ENCODE peak calls at places on chromosomes 2 and 18, in four cellular contexts. One of them, this sample, is unnamed.
A peak's percentile ranks its signal among the peaks of the same experiment; 100 is the strongest.

GRCh38 chr2:118530976-118531375 is 316.5 kb downstream of the EN1 start:
- DNase-seq in stomach: no peak
- DNase-seq in HepG2: no peak
- DNase-seq in sigmoid colon: no peak
- DNase-seq in this sample: no peak

GRCh38 chr2:118847447-118848172 is at the start of gene EN1:
- DNase-seq in stomach: no peak
- DNase-seq in HepG2: no peak
- DNase-seq in sigmoid colon: no peak
- DNase-seq in this sample: no peak

GRCh38 chr18:37534627-37535026 is 31.0 kb downstream of the CELF4 start:
- DNase-seq in stomach: no peak
- DNase-seq in HepG2: no peak
- DNase-seq in sigmoid colon: no peak
- DNase-seq in this sample: no peak

GRCh38 chr2:34627003-34627402 is 1027.9 kb upstream of the FAM98A start:
- DNase-seq in stomach: no peak
- DNase-seq in HepG2: no peak
- DNase-seq in sigmoid colon: no peak
- DNase-seq in this sample: no peak

GRCh38 chr2:69689969-69690368 is 46.4 kb upstream of the AAK1 start:
- DNase-seq in stomach: no peak
- DNase-seq in HepG2: no peak
- DNase-seq in sigmoid colon: no peak
- DNase-seq in this sample: no peak

GRCh38 chr2:12734914-12735654 is 18.3 kb downstream of the TRIB2 start:
- DNase-seq in stomach: no peak
- DNase-seq in HepG2: no peak
- DNase-seq in sigmoid colon: no peak
- DNase-seq in this sample: no peak

GRCh38 chr2:32864337-32864736 is 82.4 kb upstream of the LTBP1 start:
- DNase-seq in stomach: no peak
- DNase-seq in HepG2: no peak
- DNase-seq in sigmoid colon: no peak
- DNase-seq in this sample: no peak

GRCh38 chr18:65592419-65592818 is 158.4 kb upstream of the CDH7 start:
- DNase-seq in stomach: no peak
- DNase-seq in HepG2: no peak
- DNase-seq in sigmoid colon: no peak
- DNase-seq in this sample: no peak

GRCh38 chr18:24860978-24861680 is 400.7 kb downstream of the HRH4 start:
- DNase-seq in stomach: no peak
- DNase-seq in HepG2: no peak
- DNase-seq in sigmoid colon: no peak
- DNase-seq in this sample: no peak

GRCh38 chr2:224574423-224575084 is 10.6 kb downstream of the CUL3 start:
- DNase-seq in stomach: no peak
- DNase-seq in HepG2: no peak
- DNase-seq in sigmoid colon: no peak
- DNase-seq in this sample: no peak
- H3K4me1 ChIP-seq in stomach: peaks cover 99% of the 10 kb centered on the region
- H3K4me1 ChIP-seq in HepG2: peaks cover 51% of the 10 kb centered on the region
- H3K4me1 ChIP-seq in sigmoid colon: peaks cover 100% of the 10 kb centered on the region
- H3K4me1 ChIP-seq in this sample: no peaks in the 10 kb centered on the region

DNA sequence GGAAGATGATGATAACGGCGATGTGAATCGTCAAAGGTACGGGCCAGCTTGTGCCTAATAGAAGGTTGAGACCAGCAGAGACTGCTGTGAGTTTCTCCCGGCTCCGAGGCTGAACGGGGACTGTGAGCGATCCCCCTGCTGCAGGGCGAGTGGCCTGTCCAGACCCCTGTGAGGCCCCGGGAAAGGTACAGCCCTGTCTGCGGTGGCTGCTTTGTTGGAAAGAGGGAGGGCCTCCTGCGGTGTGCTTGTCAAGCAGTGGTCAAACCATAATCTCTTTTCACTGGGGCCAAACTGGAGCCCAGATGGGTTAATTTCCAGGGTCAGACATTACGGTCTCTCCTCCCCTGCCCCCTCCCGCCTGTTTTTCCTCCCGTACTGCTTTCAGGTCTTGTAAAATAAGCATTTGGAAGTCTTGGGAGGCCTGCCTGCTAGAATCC is 3.0 kb downstream of the FZD7 start:
- DNase-seq in stomach: no peak
- DNase-seq in HepG2: no peak
- DNase-seq in sigmoid colon: peak; percentile 75
- DNase-seq in this sample: no peak
- TF ChIP-seq POLR2A in stomach: no peak
- TF ChIP-seq POLR2A in HepG2: no peak
- TF ChIP-seq POLR2A in sigmoid colon: no peak
- TF ChIP-seq POLR2A in this sample: no peak

GRCh38 chr18:35637226-35637625 is 55.7 kb downstream of the GALNT1 start:
- DNase-seq in stomach: no peak
- DNase-seq in HepG2: no peak
- DNase-seq in sigmoid colon: no peak
- DNase-seq in this sample: no peak

GRCh38 chr18:35639296-35639695 is 57.8 kb downstream of the GALNT1 start:
- DNase-seq in stomach: no peak
- DNase-seq in HepG2: no peak
- DNase-seq in sigmoid colon: no peak
- DNase-seq in this sample: no peak

GRCh38 chr18:35634376-35634775 is 52.8 kb downstream of the GALNT1 start:
- DNase-seq in stomach: no peak
- DNase-seq in HepG2: no peak
- DNase-seq in sigmoid colon: no peak
- DNase-seq in this sample: no peak

DNA sequence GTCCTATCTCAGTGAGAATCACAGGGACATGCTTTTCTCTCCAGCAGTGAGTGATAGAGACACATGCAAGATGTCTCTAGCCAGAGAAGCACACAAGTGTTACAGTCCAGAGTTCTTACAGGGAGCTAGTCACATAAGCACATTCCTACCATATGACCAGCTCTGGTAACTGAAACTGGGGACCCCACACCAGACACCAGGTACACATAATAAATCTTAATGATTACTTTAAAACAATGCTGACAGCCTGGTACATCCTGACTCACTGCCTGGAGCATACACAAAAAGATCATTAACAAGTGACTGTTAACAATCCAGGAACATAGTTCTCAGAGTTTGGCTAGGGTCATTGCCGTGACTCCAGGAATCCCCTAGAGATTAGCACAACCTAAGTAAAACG is 53.6 kb downstream of the GALNT1 start:
- DNase-seq in stomach: no peak
- DNase-seq in HepG2: peak; percentile 4
- DNase-seq in sigmoid colon: no peak
- DNase-seq in this sample: no peak
- TF ChIP-seq POLR2AphosphoS5 in stomach: no peak
- TF ChIP-seq POLR2AphosphoS5 in HepG2: no peak
- TF ChIP-seq POLR2AphosphoS5 in sigmoid colon: no peak
- TF ChIP-seq POLR2AphosphoS5 in this sample: no peak

GRCh38 chr2:228774548-228774947 is 496.5 kb downstream of the PID1 start:
- DNase-seq in stomach: no peak
- DNase-seq in HepG2: no peak
- DNase-seq in sigmoid colon: no peak
- DNase-seq in this sample: no peak

GRCh38 chr2:228768818-228769217 is 502.3 kb downstream of the PID1 start:
- DNase-seq in stomach: no peak
- DNase-seq in HepG2: no peak
- DNase-seq in sigmoid colon: no peak
- DNase-seq in this sample: no peak

GRCh38 chr2:228767196-228767595 is 503.9 kb downstream of the PID1 start:
- DNase-seq in stomach: no peak
- DNase-seq in HepG2: no peak
- DNase-seq in sigmoid colon: no peak
- DNase-seq in this sample: no peak

GRCh38 chr2:228771719-228772254 is 499.3 kb downstream of the PID1 start:
- DNase-seq in stomach: no peak
- DNase-seq in HepG2: no peak
- DNase-seq in sigmoid colon: no peak
- DNase-seq in this sample: no peak

DNA sequence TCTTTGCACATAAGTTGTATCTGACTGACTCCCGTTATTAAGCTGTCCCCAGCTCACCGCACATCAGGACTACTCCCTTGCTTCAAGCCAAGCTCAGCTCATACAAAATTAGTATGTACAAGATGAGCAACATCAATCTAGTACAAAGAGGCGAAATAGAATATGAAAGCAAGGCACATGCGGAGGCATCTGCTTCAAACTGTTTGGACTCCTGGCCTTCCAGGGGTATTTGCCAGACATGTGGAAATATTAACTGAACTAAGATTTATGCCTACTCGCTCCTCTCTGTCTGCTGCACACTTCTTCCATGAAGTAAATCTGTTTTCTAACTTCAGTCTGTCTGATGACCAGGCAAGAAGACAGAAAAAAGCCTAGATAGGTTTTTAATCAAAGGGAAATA is 499.8 kb downstream of the PID1 start:
- DNase-seq in stomach: no peak
- DNase-seq in HepG2: no peak
- DNase-seq in sigmoid colon: peak; percentile 78
- DNase-seq in this sample: no peak
- H3K4me1 ChIP-seq in stomach: no peaks in the 10 kb centered on the region
- H3K4me1 ChIP-seq in HepG2: no peaks in the 10 kb centered on the region
- H3K4me1 ChIP-seq in sigmoid colon: no peaks in the 10 kb centered on the region
- H3K4me1 ChIP-seq in this sample: no peaks in the 10 kb centered on the region